ENCODE peak calls at places on chromosomes 7 and 10, in four cellular contexts. One of them, this sample, is unnamed.

GRCh38 chr10:23351914-23352313 is 7.3 kb upstream of the C10orf67 start:
- DNase-seq in SK-N-SH: no peak
- DNase-seq in H1: no peak
- DNase-seq in K562: no peak
- DNase-seq in this sample: no peak

GRCh38 chr7:134458341-134458805 is 527 bp downstream of the AKR1B1 start:
- DNase-seq in K562: no peak
- DNase-seq in SK-N-SH: peak; percentile 92
- DNase-seq in H1: no peak
- DNase-seq in this sample: peak; percentile 74

GRCh38 chr7:5630670-5631069 is 150.8 kb downstream of the RNF216 start:
- DNase-seq in SK-N-SH: no peak
- DNase-seq in H1: no peak
- DNase-seq in K562: no peak
- DNase-seq in this sample: no peak

GRCh38 chr7:146700015-146700560 is 583.5 kb downstream of the CNTNAP2 start:
- DNase-seq in H1: no peak
- DNase-seq in SK-N-SH: no peak
- DNase-seq in K562: no peak
- DNase-seq in this sample: no peak

GRCh38 chr10:43312612-43313011 is 45.7 kb upstream of the RASGEF1A start:
- DNase-seq in K562: no peak
- DNase-seq in SK-N-SH: no peak
- DNase-seq in H1: no peak
- DNase-seq in this sample: no peak

GRCh38 chr7:2008936-2009540 is 223.7 kb downstream of the MAD1L1 start:
- DNase-seq in H1: no peak
- DNase-seq in SK-N-SH: peak; percentile 38
- DNase-seq in K562: no peak
- DNase-seq in this sample: no peak

GRCh38 chr10:70593513-70593890 is 9.0 kb downstream of the PRF1 start:
- DNase-seq in SK-N-SH: no peak
- DNase-seq in H1: no peak
- DNase-seq in K562: no peak
- DNase-seq in this sample: no peak

GRCh38 chr7:129499915-129500463 is 2.3 kb upstream of the SMKR1 start:
- DNase-seq in SK-N-SH: no peak
- DNase-seq in H1: no peak
- DNase-seq in K562: no peak
- DNase-seq in this sample: no peak

GRCh38 chr7:69756235-69756634 is 158.0 kb downstream of the AUTS2 start:
- DNase-seq in H1: no peak
- DNase-seq in SK-N-SH: no peak
- DNase-seq in K562: no peak
- DNase-seq in this sample: no peak

GRCh38 chr7:98878365-98879197 is at the start of gene TRRAP:
- DNase-seq in SK-N-SH: peak; percentile 98
- DNase-seq in K562: peak; percentile 89
- DNase-seq in H1: no peak
- DNase-seq in this sample: peak; percentile 80

GRCh38 chr10:38070501-38070900 is 23.6 kb upstream of the ZNF37A start:
- DNase-seq in H1: no peak
- DNase-seq in K562: no peak
- DNase-seq in SK-N-SH: no peak
- DNase-seq in this sample: no peak

GRCh38 chr10:133127291-133128125 is 32.5 kb upstream of the KNDC1 start:
- DNase-seq in K562: peak; percentile 88
- DNase-seq in SK-N-SH: peak; percentile 79
- DNase-seq in H1: no peak
- DNase-seq in this sample: peak; percentile 80

GRCh38 chr7:6171532-6172330 is 100.7 kb downstream of the CYTH3 start:
- DNase-seq in SK-N-SH: no peak
- DNase-seq in H1: peak; percentile 38
- DNase-seq in K562: no peak
- DNase-seq in this sample: peak; percentile 84

GRCh38 chr7:127189074-127189473 is 63.7 kb downstream of the GRM8 start:
- DNase-seq in SK-N-SH: no peak
- DNase-seq in H1: no peak
- DNase-seq in K562: no peak
- DNase-seq in this sample: no peak

GRCh38 chr10:118033905-118034304 is 12.8 kb downstream of the RAB11FIP2 start:
- DNase-seq in K562: no peak
- DNase-seq in SK-N-SH: peak; percentile 25
- DNase-seq in H1: no peak
- DNase-seq in this sample: no peak

GRCh38 chr7:127675716-127676115 is 23.7 kb downstream of the SND1 start:
- DNase-seq in SK-N-SH: no peak
- DNase-seq in H1: no peak
- DNase-seq in K562: no peak
- DNase-seq in this sample: no peak

GRCh38 chr7:80499350-80499955 is 12.4 kb downstream of the GNAT3 start:
- DNase-seq in H1: peak; percentile 33
- DNase-seq in SK-N-SH: no peak
- DNase-seq in K562: no peak
- DNase-seq in this sample: peak; percentile 12

GRCh38 chr7:138499340-138499739 is 39.3 kb downstream of the TRIM24 start:
- DNase-seq in H1: no peak
- DNase-seq in SK-N-SH: no peak
- DNase-seq in K562: no peak
- DNase-seq in this sample: no peak

GRCh38 chr7:389911-390601 is 100.1 kb downstream of the FOXL3 start:
- DNase-seq in SK-N-SH: no peak
- DNase-seq in H1: no peak
- DNase-seq in K562: peak; percentile 5
- DNase-seq in this sample: peak; percentile 8

GRCh38 chr7:146539836-146540235 is 423.2 kb downstream of the CNTNAP2 start:
- DNase-seq in SK-N-SH: no peak
- DNase-seq in H1: no peak
- DNase-seq in K562: no peak
- DNase-seq in this sample: no peak

GRCh38 chr10:9334270-9334669 is 1279.8 kb downstream of the GATA3 start:
- DNase-seq in K562: no peak
- DNase-seq in H1: no peak
- DNase-seq in SK-N-SH: no peak
- DNase-seq in this sample: no peak

GRCh38 chr7:16266877-16267276 is 154.5 kb downstream of the CRPPA start:
- DNase-seq in K562: no peak
- DNase-seq in SK-N-SH: no peak
- DNase-seq in H1: no peak
- DNase-seq in this sample: no peak

GRCh38 chr10:128185627-128186026 is 59.4 kb upstream of the MKI67 start:
- DNase-seq in K562: no peak
- DNase-seq in SK-N-SH: no peak
- DNase-seq in H1: no peak
- DNase-seq in this sample: no peak

GRCh38 chr10:61830846-61831273 is 70.6 kb upstream of the ARID5B start:
- DNase-seq in K562: peak; percentile 72
- DNase-seq in SK-N-SH: no peak
- DNase-seq in H1: no peak
- DNase-seq in this sample: no peak

GRCh38 chr7:52851547-52851946 is 183.9 kb upstream of the POM121L12 start:
- DNase-seq in K562: no peak
- DNase-seq in H1: no peak
- DNase-seq in SK-N-SH: no peak
- DNase-seq in this sample: no peak

GRCh38 chr7:134154581-134155130 is 27.5 kb downstream of the LRGUK start:
- DNase-seq in SK-N-SH: no peak
- DNase-seq in K562: no peak
- DNase-seq in H1: no peak
- DNase-seq in this sample: no peak

GRCh38 chr7:106717254-106717996 is 56.5 kb upstream of the CCDC71L start:
- DNase-seq in SK-N-SH: no peak
- DNase-seq in K562: no peak
- DNase-seq in H1: no peak
- DNase-seq in this sample: no peak

GRCh38 chr10:1498746-1499343 is 238.5 kb downstream of the ADARB2 start:
- DNase-seq in SK-N-SH: no peak
- DNase-seq in K562: no peak
- DNase-seq in H1: no peak
- DNase-seq in this sample: no peak

GRCh38 chr7:50393547-50394252 is 56.5 kb downstream of the FIGNL1 start:
- DNase-seq in K562: no peak
- DNase-seq in H1: no peak
- DNase-seq in SK-N-SH: no peak
- DNase-seq in this sample: no peak

GRCh38 chr10:3805227-3805790 is 20.3 kb upstream of the KLF6 start:
- DNase-seq in K562: peak; percentile 40
- DNase-seq in SK-N-SH: no peak
- DNase-seq in H1: no peak
- DNase-seq in this sample: no peak

GRCh38 chr7:111126987-111127386 is 36.1 kb downstream of the LRRN3 start:
- DNase-seq in K562: peak; percentile 9
- DNase-seq in SK-N-SH: no peak
- DNase-seq in H1: no peak
- DNase-seq in this sample: no peak

GRCh38 chr10:70560511-70560931 is 42.0 kb downstream of the PRF1 start:
- DNase-seq in SK-N-SH: no peak
- DNase-seq in K562: no peak
- DNase-seq in H1: no peak
- DNase-seq in this sample: peak; percentile 6

GRCh38 chr7:5354460-5355279 is 69.0 kb downstream of the TNRC18 start:
- DNase-seq in SK-N-SH: peak; percentile 99
- DNase-seq in H1: no peak
- DNase-seq in K562: no peak
- DNase-seq in this sample: peak; percentile 58

DNA sequence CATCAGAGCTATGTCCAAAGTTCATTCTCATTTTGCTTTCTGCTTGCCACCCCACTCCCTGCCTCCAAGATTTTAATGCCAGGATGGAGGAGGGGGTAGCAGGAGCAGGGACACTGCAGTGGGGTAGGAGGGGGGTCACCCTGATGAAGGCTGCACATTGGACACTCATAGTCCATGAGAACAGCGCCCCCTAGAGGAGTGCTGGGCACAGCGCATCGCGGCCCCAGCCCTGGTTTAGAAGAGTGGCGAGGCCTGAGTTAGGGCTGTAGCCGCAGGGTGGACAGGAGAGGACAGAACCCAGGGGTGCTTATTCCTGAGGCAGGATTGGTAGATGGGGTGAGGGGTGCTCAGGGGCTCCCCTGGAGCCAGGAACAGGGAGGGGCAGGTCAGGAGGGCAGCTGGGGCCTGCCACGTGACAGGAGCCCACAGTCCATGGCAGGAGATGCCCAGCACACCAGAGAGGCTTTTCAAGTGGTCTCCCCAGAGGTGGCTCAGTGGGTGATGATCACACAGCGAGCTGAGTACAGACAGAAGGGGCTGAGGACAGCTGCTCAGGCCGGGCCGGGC is 71.4 kb downstream of the NEURL1 start:
- DNase-seq in K562: peak; percentile 70
- DNase-seq in SK-N-SH: peak; percentile 83
- DNase-seq in H1: no peak
- DNase-seq in this sample: peak; percentile 87
- TF ChIP-seq TEAD4 in K562: no peak
- TF ChIP-seq TEAD4 in SK-N-SH: no peak
- TF ChIP-seq TEAD4 in H1: no peak
- TF ChIP-seq TEAD4 in this sample: no peak

DNA sequence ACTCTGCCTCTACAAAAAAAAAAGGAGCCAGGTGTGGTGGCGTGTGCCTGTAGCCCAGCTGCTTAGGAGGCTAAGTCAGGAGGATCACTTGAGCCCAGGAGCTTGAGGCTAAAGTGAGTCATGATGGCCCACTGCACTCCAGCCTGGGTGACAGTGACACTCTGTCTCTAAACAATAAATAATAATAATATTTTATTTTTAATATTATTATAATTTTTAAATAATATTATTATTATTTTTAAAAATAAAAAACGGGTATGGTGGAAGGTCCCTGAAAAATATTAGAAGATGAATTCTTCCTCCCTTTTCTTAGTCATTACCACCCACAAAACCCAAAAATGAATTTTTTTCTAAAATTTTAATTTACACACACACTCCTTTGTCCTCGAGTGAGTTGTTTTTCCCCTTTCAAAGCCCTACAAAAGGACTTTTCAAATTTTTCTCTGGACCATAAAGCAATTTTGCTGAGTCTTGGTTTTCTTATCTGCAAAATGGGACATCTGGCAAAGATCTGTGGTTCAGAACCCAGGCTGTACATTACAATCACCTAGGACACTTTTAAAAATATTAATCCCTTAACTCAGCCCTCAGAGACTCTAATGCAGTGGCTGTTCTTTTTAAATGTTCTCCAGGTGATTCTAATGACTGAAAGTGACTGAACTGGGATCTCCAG is 174.0 kb upstream of the NEBL start:
- DNase-seq in SK-N-SH: no peak
- DNase-seq in K562: no peak
- DNase-seq in H1: no peak
- DNase-seq in this sample: no peak
- TF ChIP-seq CTCF in SK-N-SH: no peak
- TF ChIP-seq CTCF in K562: no peak
- TF ChIP-seq CTCF in H1: no peak
- TF ChIP-seq CTCF in this sample: no peak

DNA sequence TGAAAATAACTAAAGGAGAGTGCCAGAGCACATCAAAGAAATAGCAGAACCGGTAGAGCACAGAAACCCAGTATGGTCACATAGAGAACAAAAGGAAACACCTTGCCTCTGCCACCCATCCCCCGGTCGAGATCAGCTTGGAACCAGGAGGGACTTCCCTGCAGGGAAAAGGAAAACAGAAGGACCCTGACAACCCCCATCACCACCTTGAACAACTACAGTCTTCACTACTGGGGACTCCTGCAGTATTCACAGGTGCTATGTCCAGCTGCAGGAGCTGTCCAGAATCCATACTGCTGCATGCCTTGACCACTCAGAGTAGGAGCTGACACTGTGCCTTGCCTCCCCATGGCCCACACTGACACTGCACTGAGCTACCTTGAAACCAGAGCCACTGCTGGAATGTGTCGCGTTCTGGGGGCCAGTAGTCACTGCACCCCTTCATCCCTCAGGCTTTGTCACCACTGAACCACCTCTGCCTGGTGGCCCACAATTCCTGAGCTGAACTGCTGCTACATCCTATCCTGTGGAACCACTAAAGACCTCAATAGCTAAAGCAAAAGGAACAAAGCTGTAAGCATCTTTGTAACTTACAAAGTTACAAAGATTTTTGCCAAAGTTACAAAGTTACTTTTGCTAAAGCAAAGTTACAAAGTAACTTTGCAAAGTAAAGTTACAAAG is 66.8 kb downstream of the TRIL start:
- DNase-seq in H1: peak; percentile 29
- DNase-seq in SK-N-SH: no peak
- DNase-seq in K562: no peak
- DNase-seq in this sample: peak; percentile 46
- TF ChIP-seq TEAD4 in H1: peak; percentile 89
- TF ChIP-seq TEAD4 in SK-N-SH: no peak
- TF ChIP-seq TEAD4 in K562: no peak
- TF ChIP-seq TEAD4 in this sample: no peak

DNA sequence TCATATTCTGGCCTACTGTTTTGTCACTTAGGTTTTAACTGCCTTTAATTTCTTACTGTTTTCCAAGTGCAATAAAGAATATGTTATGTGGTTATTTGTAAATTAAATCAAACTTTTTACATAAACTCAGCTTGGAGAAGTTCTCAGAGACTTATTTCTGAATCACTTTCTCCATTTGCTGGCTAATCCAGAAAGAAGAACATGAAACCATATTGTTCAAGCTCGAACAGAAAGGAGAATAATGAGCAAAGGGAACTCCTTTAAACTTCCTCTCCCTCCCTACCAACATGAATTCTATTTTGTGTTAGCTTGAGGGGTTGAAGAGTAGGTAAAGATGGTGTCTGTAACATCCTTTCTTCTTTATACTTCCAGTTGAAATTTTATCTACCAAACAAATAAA is 52.3 kb downstream of the SHTN1 start:
- DNase-seq in SK-N-SH: no peak
- DNase-seq in H1: no peak
- DNase-seq in K562: no peak
- DNase-seq in this sample: no peak
- TF ChIP-seq CTCF in SK-N-SH: no peak
- TF ChIP-seq CTCF in H1: no peak
- TF ChIP-seq CTCF in K562: no peak
- TF ChIP-seq CTCF in this sample: no peak